ENCODE peak calls at places on chromosomes 4 and X, in six cellular contexts. D is heart left ventricle; S is Jurkat, Clone E6-1; O is Peyer's patch; W is stomach; Y is left ventricle myocardium inferior. N is an unnamed sample.

GRCh38 chr4:13988347-13989265 is 361.1 kb upstream of the BOD1L1 start:
- DNase-seq in Y (peak; percentile 28), S (no peak), D (peak; percentile 60), W (no peak), O (no peak), N (peak; percentile 90)

GRCh38 chr4:13642576-13642975 is 15.1 kb upstream of the BOD1L1 start:
- DNase-seq in Y (no peak), S (no peak), W (peak; percentile 28), D (no peak), O (no peak), N (peak; percentile 48)

GRCh38 chr4:175325230-175325629 is 407.1 kb downstream of the ADAM29 start:
- DNase-seq in D (no peak), W (no peak), S (no peak), Y (no peak), O (no peak), N (no peak)

GRCh38 chrX:2627272-2627867 is 63.7 kb upstream of the CD99 start:
- DNase-seq in O (peak; percentile 64), Y (no peak), D (no peak), S (peak; percentile 65), W (peak; percentile 36), N (no peak)

GRCh38 chr4:6333301-6334202 is 63.9 kb downstream of the WFS1 start:
- DNase-seq in D (no peak), W (no peak), Y (no peak), S (peak; percentile 25), O (no peak), N (no peak)

GRCh38 chr4:141898336-141898735 is 262.0 kb downstream of the IL15 start:
- DNase-seq in O (no peak), W (no peak), S (no peak), D (no peak), Y (no peak), N (no peak)

GRCh38 chr4:97942137-97942536 is 201.1 kb downstream of the STPG2 start:
- DNase-seq in Y (no peak), D (no peak), S (no peak), O (no peak), W (no peak), N (no peak)

GRCh38 chr4:125244848-125245450 is 69.8 kb upstream of the FAT4 start:
- DNase-seq in S (no peak), W (no peak), Y (no peak), D (no peak), O (no peak), N (no peak)

GRCh38 chr4:41569957-41570356 is 32.0 kb downstream of the LIMCH1 start:
- DNase-seq in S (no peak), W (no peak), D (peak; percentile 60), Y (peak; percentile 33), O (no peak), N (peak; percentile 36)

GRCh38 chr4:7810792-7811535 is 128.7 kb downstream of the AFAP1 start:
- DNase-seq in O (no peak), S (no peak), D (no peak), Y (no peak), W (no peak), N (no peak)

GRCh38 chrX:106451933-106452332 is 159.8 kb upstream of the RADX start:
- DNase-seq in D (no peak), W (no peak), S (no peak), Y (no peak), O (no peak), N (no peak)

GRCh38 chrX:74178536-74178935 is 125.4 kb upstream of the ZCCHC13 start:
- DNase-seq in S (no peak), W (no peak), D (no peak), O (no peak), Y (no peak), N (no peak)

GRCh38 chr4:115145393-115146160 is 32.2 kb upstream of the NDST4 start:
- DNase-seq in Y (no peak), O (no peak), D (no peak), S (no peak), W (peak; percentile 33), N (no peak)

GRCh38 chr4:2862528-2862927 is 18.9 kb downstream of the ADD1 start:
- DNase-seq in S (no peak), D (no peak), W (no peak), Y (no peak), O (peak; percentile 67), N (no peak)

GRCh38 chrX:55778322-55778721 is 60.8 kb downstream of the RRAGB start:
- DNase-seq in W (no peak), Y (no peak), D (no peak), S (no peak), O (no peak), N (no peak)

GRCh38 chr4:66275381-66276060 is 605.2 kb upstream of the EPHA5 start:
- DNase-seq in O (no peak), W (no peak), S (no peak), D (no peak), Y (no peak), N (no peak)

GRCh38 chr4:52712172-52712990 is 38.8 kb downstream of the ERVMER34-1 start:
- DNase-seq in D (peak; percentile 99), S (peak; percentile 93), W (peak; percentile 99), O (peak; percentile 99), Y (peak; percentile 99), N (peak; percentile 98)

GRCh38 chr4:52712991-52713275 is 38.3 kb downstream of the ERVMER34-1 start:
- DNase-seq in W (no peak), D (no peak), Y (no peak), O (no peak), S (no peak), N (no peak)

GRCh38 chr4:52709155-52709554 is 42.1 kb downstream of the ERVMER34-1 start:
- DNase-seq in O (no peak), W (no peak), D (no peak), Y (no peak), S (no peak), N (no peak)

GRCh38 chr4:52711834-52712171 is 39.4 kb downstream of the ERVMER34-1 start:
- DNase-seq in O (no peak), W (no peak), S (no peak), Y (no peak), D (no peak), N (no peak)

DNA sequence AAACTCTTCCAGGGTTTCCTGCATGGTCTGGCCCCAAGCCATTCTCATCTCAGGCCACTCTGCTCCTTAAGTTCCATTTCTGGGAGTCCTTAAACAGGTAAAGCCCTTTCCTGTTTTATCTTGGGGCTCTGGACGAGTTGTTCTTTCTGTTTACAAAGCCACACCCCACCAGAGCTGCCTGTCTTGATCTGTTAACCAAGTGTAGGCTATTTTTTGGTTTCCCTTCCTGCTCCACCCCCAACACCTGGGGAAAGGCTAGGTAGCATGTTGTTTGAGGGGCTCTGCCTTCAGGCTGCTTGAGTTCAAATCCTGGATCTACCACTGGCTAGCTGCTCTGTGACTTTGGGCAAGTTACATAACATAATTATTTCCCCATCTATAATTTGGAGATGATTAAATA is 40.0 kb downstream of the ERVMER34-1 start:
- DNase-seq in O (no peak), D (no peak), W (peak; percentile 29), Y (no peak), S (no peak), N (no peak)
- H3K4me3 ChIP-seq in O (no peak overlapping the region), D (no peak overlapping the region), W (no peak overlapping the region), Y (no peak overlapping the region), S (no peak overlapping the region), N (no peak overlapping the region)

GRCh38 chrX:16120431-16120830 is 2.9 kb upstream of the GRPR start:
- DNase-seq in O (no peak), D (no peak), S (no peak), W (no peak), Y (no peak), N (no peak)

GRCh38 chrX:16125520-16126149 is 2.3 kb downstream of the GRPR start:
- DNase-seq in Y (no peak), D (no peak), W (no peak), O (no peak), S (no peak), N (no peak)

GRCh38 chrX:16123222-16123786 is at the start of gene GRPR:
- DNase-seq in S (peak; percentile 63), W (peak; percentile 83), O (peak; percentile 89), Y (peak; percentile 55), D (peak; percentile 70), N (peak; percentile 69)

GRCh38 chrX:16119353-16120220 is 3.8 kb upstream of the GRPR start:
- DNase-seq in W (no peak), D (no peak), S (peak; percentile 54), Y (no peak), O (no peak), N (no peak)

DNA sequence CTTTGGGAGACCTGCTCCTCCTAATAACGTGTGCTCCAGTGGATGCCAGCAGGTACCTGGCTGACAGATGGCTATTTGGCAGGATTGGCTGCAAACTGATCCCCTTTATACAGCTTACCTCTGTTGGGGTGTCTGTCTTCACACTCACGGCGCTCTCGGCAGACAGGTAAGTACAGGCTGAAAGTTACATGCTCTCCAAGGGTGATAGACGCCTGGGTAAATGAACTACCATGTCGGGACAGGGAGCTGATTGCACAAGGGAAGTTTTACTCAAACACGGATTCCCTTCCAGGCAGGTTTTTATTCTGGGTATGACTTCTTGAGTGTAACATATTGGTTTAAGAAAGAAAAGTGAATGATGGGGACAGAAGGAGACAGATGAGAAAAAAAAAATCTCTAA is 836 bp downstream of the GRPR start:
- DNase-seq in W (no peak), O (no peak), D (no peak), S (no peak), Y (no peak), N (no peak)
- H3K4me3 ChIP-seq in W (peak overlapping the region; percentile 13), O (no peak overlapping the region), D (no peak overlapping the region), S (no peak overlapping the region), Y (no peak overlapping the region), N (no peak overlapping the region)

GRCh38 chr4:183607894-183608293 is 51.1 kb downstream of the RWDD4 start:
- DNase-seq in Y (no peak), W (no peak), O (no peak), D (no peak), S (no peak), N (no peak)
- H3K4me3 ChIP-seq in Y (no peak overlapping the region), W (no peak overlapping the region), O (no peak overlapping the region), D (no peak overlapping the region), S (no peak overlapping the region), N (no peak overlapping the region)

GRCh38 chrX:133639726-133640125 is 224.4 kb upstream of the GPC4 start:
- DNase-seq in W (no peak), Y (no peak), S (no peak), O (no peak), D (no peak), N (no peak)
- H3K4me3 ChIP-seq in W (no peak overlapping the region), Y (no peak overlapping the region), S (no peak overlapping the region), O (no peak overlapping the region), D (no peak overlapping the region), N (no peak overlapping the region)

GRCh38 chrX:645024-645376 is 14.4 kb downstream of the SHOX start:
- DNase-seq in D (no peak), Y (no peak), O (peak; percentile 77), S (no peak), W (no peak), N (no peak)
- H3K4me3 ChIP-seq in D (no peak overlapping the region), Y (no peak overlapping the region), O (no peak overlapping the region), S (no peak overlapping the region), W (no peak overlapping the region), N (no peak overlapping the region)